ENCODE peak calls at places on chromosomes 13 and 19, in ten cellular contexts. J, Q, P, X, Z, G, F, V, E and R are unnamed samples.
A peak's percentile ranks its signal among the peaks of the same experiment; 100 is the strongest.

GRCh38 chr19:41321600-41322270 is 11.8 kb downstream of the CCDC97 start:
- DNase-seq in E (peak; percentile 66), P (no peak), Z (no peak), G (no peak), V (no peak), J (no peak), Q (no peak), X (peak; percentile 57), F (peak; percentile 95), R (peak; percentile 63)

GRCh38 chr19:17784201-17785008 is 10.5 kb upstream of the B3GNT3 start:
- DNase-seq in Q (no peak), P (no peak), E (peak; percentile 83), G (peak; percentile 49), V (no peak), X (peak; percentile 54), J (peak; percentile 53), F (peak; percentile 70), Z (peak; percentile 63), R (peak; percentile 49)

GRCh38 chr19:5926641-5927438 is 12.8 kb downstream of the CAPS start:
- DNase-seq in X (no peak), V (no peak), P (no peak), E (no peak), F (no peak), J (peak; percentile 76), G (peak; percentile 58), Z (no peak), Q (peak; percentile 47), R (peak; percentile 51)

GRCh38 chr19:4638828-4639530 is at the start of gene TNFAIP8L1:
- DNase-seq in X (peak; percentile 93), P (peak; percentile 89), Q (peak; percentile 97), Z (peak; percentile 98), G (peak; percentile 97), F (peak; percentile 92), V (peak; percentile 98), J (peak; percentile 94), E (peak; percentile 99), R (peak; percentile 98)

GRCh38 chr19:55273978-55274707 is 5.8 kb downstream of the HSPBP1 start:
- DNase-seq in Z (no peak), E (no peak), F (no peak), J (no peak), P (no peak), G (no peak), Q (no peak), X (no peak), V (no peak), R (no peak)

GRCh38 chr19:16446108-16447014 is 25.4 kb downstream of the EPS15L1 start:
- DNase-seq in Z (no peak), G (no peak), P (no peak), J (no peak), Q (no peak), E (no peak), X (no peak), V (no peak), F (no peak), R (no peak)

GRCh38 chr19:3440082-3440481 is 40.2 kb downstream of the SMIM24 start:
- DNase-seq in G (peak; percentile 57), V (no peak), X (peak; percentile 12), F (peak; percentile 63), J (peak; percentile 50), E (no peak), P (no peak), Z (peak; percentile 57), Q (no peak), R (peak; percentile 66)

GRCh38 chr13:25847635-25848616 is 203.9 kb downstream of the SHISA2 start:
- DNase-seq in Q (no peak), X (no peak), V (no peak), F (no peak), Z (no peak), E (no peak), J (no peak), P (no peak), G (no peak), R (no peak)

GRCh38 chr19:54883228-54883627 is 9.2 kb downstream of the FCAR start:
- DNase-seq in G (no peak), V (peak; percentile 43), Z (no peak), Q (no peak), P (no peak), X (no peak), J (no peak), F (no peak), E (no peak), R (no peak)

GRCh38 chr19:41821003-41821735 is 23.3 kb downstream of the LYPD4 start:
- DNase-seq in V (no peak), E (no peak), Z (no peak), X (peak; percentile 47), Q (no peak), P (no peak), F (peak; percentile 94), G (no peak), J (no peak), R (no peak)

GRCh38 chr19:51375504-51376221 is 3.2 kb upstream of the NKG7 start:
- DNase-seq in F (no peak), P (no peak), V (no peak), G (no peak), Q (no peak), Z (no peak), X (no peak), E (no peak), J (no peak), R (no peak)

GRCh38 chr19:14378890-14379289 is 2.4 kb upstream of the ADGRE5 start:
- DNase-seq in Q (no peak), E (no peak), V (no peak), J (no peak), Z (no peak), X (no peak), F (no peak), P (no peak), G (no peak), R (no peak)
- H3K4me1 ChIP-seq in Q (peaks cover 28% of the 10 kb centered on the region), E (peaks cover 22% of the 10 kb centered on the region), V (peaks cover 59% of the 10 kb centered on the region), J (peaks cover 61% of the 10 kb centered on the region), Z (peaks cover 8% of the 10 kb centered on the region), X (peaks cover 26% of the 10 kb centered on the region), F (peaks cover 21% of the 10 kb centered on the region), P (peaks cover 9% of the 10 kb centered on the region), G (peaks cover 76% of the 10 kb centered on the region), R (peaks cover 39% of the 10 kb centered on the region)

GRCh38 chr19:37594982-37595382 is 306 bp downstream of the ZNF540 start:
- DNase-seq in X (no peak), F (peak; percentile 20), P (peak; percentile 62), Q (peak; percentile 47), J (peak; percentile 58), Z (peak; percentile 58), V (peak; percentile 80), E (no peak), G (peak; percentile 66), R (peak; percentile 71)
- H3K27ac ChIP-seq in X (no peak overlapping the region), F (no peak overlapping the region), P (peak overlapping the region; percentile 92), Q (peak overlapping the region; percentile 97), J (peak overlapping the region; percentile 78), Z (peak overlapping the region; percentile 92), V (peak overlapping the region; percentile 91), E (peak overlapping the region; percentile 92), G (peak overlapping the region; percentile 92), R (peak overlapping the region; percentile 82)

GRCh38 chr19:1437609-1438008 is 587 bp upstream of the RPS15 start:
- DNase-seq in J (no peak), V (no peak), P (no peak), G (no peak), F (no peak), Q (no peak), E (no peak), Z (no peak), X (no peak), R (no peak)

GRCh38 chr19:1440418-1440801 is 2.2 kb downstream of the RPS15 start:
- DNase-seq in F (no peak), G (no peak), Z (peak; percentile 30), E (no peak), J (no peak), P (no peak), V (no peak), Q (no peak), X (no peak), R (no peak)

GRCh38 chr19:1441022-1441426 is 2.8 kb downstream of the RPS15 start:
- DNase-seq in Z (no peak), Q (no peak), G (no peak), J (no peak), X (no peak), F (no peak), V (no peak), E (no peak), P (no peak), R (no peak)

GRCh38 chr19:1438933-1439358 is 750 bp downstream of the RPS15 start:
- DNase-seq in P (no peak), X (no peak), F (no peak), Q (no peak), E (no peak), G (no peak), J (no peak), Z (no peak), V (no peak), R (no peak)

GRCh38 chr19:1438035-1438932 is at the start of gene RPS15:
- DNase-seq in V (peak; percentile 98), P (peak; percentile 63), J (peak; percentile 87), Z (peak; percentile 97), X (peak; percentile 85), E (peak; percentile 95), G (peak; percentile 95), Q (peak; percentile 87), F (peak; percentile 59), R (peak; percentile 98)
- TF ChIP-seq CTCF in V (peak; percentile 83), P (peak; percentile 93), J (peak; percentile 94), Z (peak; percentile 90), X (peak; percentile 75), E (peak; percentile 90), G (peak; percentile 97), Q (peak; percentile 97), F (peak; percentile 60), R (peak; percentile 91)

GRCh38 chr13:44730099-44730498 is 154.0 kb upstream of the TSC22D1 start:
- DNase-seq in Q (no peak), P (no peak), Z (no peak), X (no peak), E (no peak), J (no peak), F (no peak), G (no peak), V (no peak), R (no peak)
- H3K4me1 ChIP-seq in Q (no peaks in the 10 kb centered on the region), P (no peaks in the 10 kb centered on the region), Z (no peaks in the 10 kb centered on the region), X (peaks cover 75% of the 10 kb centered on the region), E (no peaks in the 10 kb centered on the region), J (peaks cover 8% of the 10 kb centered on the region), F (no peaks in the 10 kb centered on the region), G (peaks cover 13% of the 10 kb centered on the region), V (peaks cover 15% of the 10 kb centered on the region), R (peaks cover 9% of the 10 kb centered on the region)